ENCODE peak calls at places on chromosomes 12 and 14, in seven cellular contexts. One of them, this sample, is unnamed.

GRCh38 chr12:1630081-1630826 is 1.2 kb downstream of the WNT5B start:
- DNase-seq in neuronal stem cell: no peak
- DNase-seq in ELR: no peak
- DNase-seq in GM04503: no peak
- DNase-seq in activated gamma-delta T cell treated with Interleukin-2 at 50 U/mL for 16 hours: peak
- DNase-seq in stimulated activated CD8-positive, alpha-beta memory T cell treated with anti-CD3 and anti-CD28 coated beads, Interleukin-2, amount 100 ng/mL, for 1 hour: no peak
- DNase-seq in activated CD4-positive, alpha-beta T cell treated with anti-CD3 and anti-CD28 coated beads, Interleukin-2, amount 50 U/mL, for 48 hours: peak
- DNase-seq in this sample: no peak

GRCh38 chr12:124039276-124039675 is 66.3 kb downstream of the ZNF664 start:
- DNase-seq in activated CD4-positive, alpha-beta T cell treated with anti-CD3 and anti-CD28 coated beads, Interleukin-2, amount 50 U/mL, for 48 hours: no peak
- DNase-seq in neuronal stem cell: no peak
- DNase-seq in ELR: no peak
- DNase-seq in activated gamma-delta T cell treated with Interleukin-2 at 50 U/mL for 16 hours: no peak
- DNase-seq in stimulated activated CD8-positive, alpha-beta memory T cell treated with anti-CD3 and anti-CD28 coated beads, Interleukin-2, amount 100 ng/mL, for 1 hour: no peak
- DNase-seq in GM04503: no peak
- DNase-seq in this sample: peak

GRCh38 chr14:95318399-95318834 is 1.3 kb downstream of the CLMN start:
- DNase-seq in neuronal stem cell: no peak
- DNase-seq in GM04503: no peak
- DNase-seq in activated gamma-delta T cell treated with Interleukin-2 at 50 U/mL for 16 hours: no peak
- DNase-seq in ELR: no peak
- DNase-seq in stimulated activated CD8-positive, alpha-beta memory T cell treated with anti-CD3 and anti-CD28 coated beads, Interleukin-2, amount 100 ng/mL, for 1 hour: no peak
- DNase-seq in activated CD4-positive, alpha-beta T cell treated with anti-CD3 and anti-CD28 coated beads, Interleukin-2, amount 50 U/mL, for 48 hours: no peak
- DNase-seq in this sample: no peak

GRCh38 chr12:26576266-26576665 is 256.7 kb downstream of the ITPR2 start:
- DNase-seq in neuronal stem cell: no peak
- DNase-seq in GM04503: no peak
- DNase-seq in ELR: no peak
- DNase-seq in activated CD4-positive, alpha-beta T cell treated with anti-CD3 and anti-CD28 coated beads, Interleukin-2, amount 50 U/mL, for 48 hours: no peak
- DNase-seq in activated gamma-delta T cell treated with Interleukin-2 at 50 U/mL for 16 hours: no peak
- DNase-seq in stimulated activated CD8-positive, alpha-beta memory T cell treated with anti-CD3 and anti-CD28 coated beads, Interleukin-2, amount 100 ng/mL, for 1 hour: no peak
- DNase-seq in this sample: no peak

GRCh38 chr12:6461401-6462233 is 8.9 kb downstream of the VAMP1 start:
- DNase-seq in ELR: peak
- DNase-seq in stimulated activated CD8-positive, alpha-beta memory T cell treated with anti-CD3 and anti-CD28 coated beads, Interleukin-2, amount 100 ng/mL, for 1 hour: peak
- DNase-seq in GM04503: no peak
- DNase-seq in neuronal stem cell: no peak
- DNase-seq in activated gamma-delta T cell treated with Interleukin-2 at 50 U/mL for 16 hours: peak
- DNase-seq in activated CD4-positive, alpha-beta T cell treated with anti-CD3 and anti-CD28 coated beads, Interleukin-2, amount 50 U/mL, for 48 hours: peak
- DNase-seq in this sample: no peak

GRCh38 chr12:86663173-86663572 is 407.0 kb upstream of the MGAT4C start:
- DNase-seq in activated gamma-delta T cell treated with Interleukin-2 at 50 U/mL for 16 hours: no peak
- DNase-seq in activated CD4-positive, alpha-beta T cell treated with anti-CD3 and anti-CD28 coated beads, Interleukin-2, amount 50 U/mL, for 48 hours: no peak
- DNase-seq in GM04503: no peak
- DNase-seq in stimulated activated CD8-positive, alpha-beta memory T cell treated with anti-CD3 and anti-CD28 coated beads, Interleukin-2, amount 100 ng/mL, for 1 hour: no peak
- DNase-seq in ELR: no peak
- DNase-seq in neuronal stem cell: no peak
- DNase-seq in this sample: no peak

GRCh38 chr12:27055966-27056365 is 26.4 kb downstream of the C12orf71 start:
- DNase-seq in activated CD4-positive, alpha-beta T cell treated with anti-CD3 and anti-CD28 coated beads, Interleukin-2, amount 50 U/mL, for 48 hours: no peak
- DNase-seq in activated gamma-delta T cell treated with Interleukin-2 at 50 U/mL for 16 hours: no peak
- DNase-seq in GM04503: no peak
- DNase-seq in neuronal stem cell: no peak
- DNase-seq in stimulated activated CD8-positive, alpha-beta memory T cell treated with anti-CD3 and anti-CD28 coated beads, Interleukin-2, amount 100 ng/mL, for 1 hour: no peak
- DNase-seq in ELR: no peak
- DNase-seq in this sample: no peak

GRCh38 chr12:64730585-64730964 is 28.6 kb downstream of the GNS start:
- DNase-seq in neuronal stem cell: no peak
- DNase-seq in activated gamma-delta T cell treated with Interleukin-2 at 50 U/mL for 16 hours: no peak
- DNase-seq in GM04503: no peak
- DNase-seq in stimulated activated CD8-positive, alpha-beta memory T cell treated with anti-CD3 and anti-CD28 coated beads, Interleukin-2, amount 100 ng/mL, for 1 hour: no peak
- DNase-seq in activated CD4-positive, alpha-beta T cell treated with anti-CD3 and anti-CD28 coated beads, Interleukin-2, amount 50 U/mL, for 48 hours: no peak
- DNase-seq in ELR: peak
- DNase-seq in this sample: no peak

GRCh38 chr14:103512701-103513611 is 9.7 kb downstream of the CKB start:
- DNase-seq in ELR: no peak
- DNase-seq in activated CD4-positive, alpha-beta T cell treated with anti-CD3 and anti-CD28 coated beads, Interleukin-2, amount 50 U/mL, for 48 hours: no peak
- DNase-seq in activated gamma-delta T cell treated with Interleukin-2 at 50 U/mL for 16 hours: no peak
- DNase-seq in neuronal stem cell: no peak
- DNase-seq in stimulated activated CD8-positive, alpha-beta memory T cell treated with anti-CD3 and anti-CD28 coated beads, Interleukin-2, amount 100 ng/mL, for 1 hour: no peak
- DNase-seq in GM04503: peak
- DNase-seq in this sample: peak

GRCh38 chr12:56391721-56392120 is 29.1 kb upstream of the APOF start:
- DNase-seq in stimulated activated CD8-positive, alpha-beta memory T cell treated with anti-CD3 and anti-CD28 coated beads, Interleukin-2, amount 100 ng/mL, for 1 hour: no peak
- DNase-seq in activated CD4-positive, alpha-beta T cell treated with anti-CD3 and anti-CD28 coated beads, Interleukin-2, amount 50 U/mL, for 48 hours: no peak
- DNase-seq in GM04503: no peak
- DNase-seq in activated gamma-delta T cell treated with Interleukin-2 at 50 U/mL for 16 hours: no peak
- DNase-seq in neuronal stem cell: no peak
- DNase-seq in ELR: no peak
- DNase-seq in this sample: no peak

GRCh38 chr14:48527832-48528231 is 852.4 kb upstream of the MDGA2 start:
- DNase-seq in neuronal stem cell: no peak
- DNase-seq in activated gamma-delta T cell treated with Interleukin-2 at 50 U/mL for 16 hours: no peak
- DNase-seq in activated CD4-positive, alpha-beta T cell treated with anti-CD3 and anti-CD28 coated beads, Interleukin-2, amount 50 U/mL, for 48 hours: no peak
- DNase-seq in stimulated activated CD8-positive, alpha-beta memory T cell treated with anti-CD3 and anti-CD28 coated beads, Interleukin-2, amount 100 ng/mL, for 1 hour: no peak
- DNase-seq in GM04503: no peak
- DNase-seq in ELR: no peak
- DNase-seq in this sample: no peak

GRCh38 chr12:1542599-1542998 is 51.8 kb downstream of the FBXL14 start:
- DNase-seq in ELR: no peak
- DNase-seq in activated CD4-positive, alpha-beta T cell treated with anti-CD3 and anti-CD28 coated beads, Interleukin-2, amount 50 U/mL, for 48 hours: no peak
- DNase-seq in neuronal stem cell: no peak
- DNase-seq in stimulated activated CD8-positive, alpha-beta memory T cell treated with anti-CD3 and anti-CD28 coated beads, Interleukin-2, amount 100 ng/mL, for 1 hour: no peak
- DNase-seq in GM04503: no peak
- DNase-seq in activated gamma-delta T cell treated with Interleukin-2 at 50 U/mL for 16 hours: no peak
- DNase-seq in this sample: no peak